ENCODE peak calls at places on chromosomes 5 and 9, in eight cellular contexts. One of them, this sample, is unnamed.

GRCh38 chr5:10535237-10535530 is 28.7 kb upstream of the ANKRD33B start:
- DNase-seq in EH: no peak
- DNase-seq in AG04450: no peak
- DNase-seq in central memory CD4-positive, alpha-beta T cell: no peak
- DNase-seq in NCI-H345: no peak
- DNase-seq in Right ventricle myocardium inferior: no peak
- DNase-seq in right cardiac atrium: no peak
- DNase-seq in HEK293T: no peak
- DNase-seq in this sample: no peak

GRCh38 chr5:148924817-148925216 is 98.4 kb downstream of the ADRB2 start:
- DNase-seq in HEK293T: no peak
- DNase-seq in EH: no peak
- DNase-seq in Right ventricle myocardium inferior: no peak
- DNase-seq in central memory CD4-positive, alpha-beta T cell: no peak
- DNase-seq in AG04450: no peak
- DNase-seq in NCI-H345: no peak
- DNase-seq in right cardiac atrium: peak
- DNase-seq in this sample: no peak

GRCh38 chr9:126652140-126652558 is 38.4 kb downstream of the LMX1B start:
- DNase-seq in central memory CD4-positive, alpha-beta T cell: no peak
- DNase-seq in AG04450: no peak
- DNase-seq in EH: no peak
- DNase-seq in right cardiac atrium: no peak
- DNase-seq in HEK293T: no peak
- DNase-seq in NCI-H345: peak
- DNase-seq in Right ventricle myocardium inferior: no peak
- DNase-seq in this sample: no peak

GRCh38 chr5:144468542-144468941 is 297.9 kb downstream of the KCTD16 start:
- DNase-seq in Right ventricle myocardium inferior: no peak
- DNase-seq in EH: no peak
- DNase-seq in NCI-H345: peak
- DNase-seq in AG04450: no peak
- DNase-seq in right cardiac atrium: no peak
- DNase-seq in central memory CD4-positive, alpha-beta T cell: no peak
- DNase-seq in HEK293T: no peak
- DNase-seq in this sample: no peak

GRCh38 chr9:35746583-35746982 is 2.4 kb downstream of the GBA2 start:
- DNase-seq in HEK293T: no peak
- DNase-seq in EH: peak
- DNase-seq in right cardiac atrium: no peak
- DNase-seq in Right ventricle myocardium inferior: no peak
- DNase-seq in NCI-H345: no peak
- DNase-seq in central memory CD4-positive, alpha-beta T cell: no peak
- DNase-seq in AG04450: no peak
- DNase-seq in this sample: no peak

GRCh38 chr9:15157371-15157770 is 149.6 kb downstream of the TTC39B start:
- DNase-seq in right cardiac atrium: peak
- DNase-seq in Right ventricle myocardium inferior: no peak
- DNase-seq in HEK293T: no peak
- DNase-seq in central memory CD4-positive, alpha-beta T cell: no peak
- DNase-seq in AG04450: no peak
- DNase-seq in EH: peak
- DNase-seq in NCI-H345: no peak
- DNase-seq in this sample: no peak

GRCh38 chr5:86737579-86737978 is 119.8 kb downstream of the COX7C start:
- DNase-seq in NCI-H345: no peak
- DNase-seq in right cardiac atrium: no peak
- DNase-seq in central memory CD4-positive, alpha-beta T cell: no peak
- DNase-seq in AG04450: no peak
- DNase-seq in HEK293T: no peak
- DNase-seq in EH: no peak
- DNase-seq in Right ventricle myocardium inferior: no peak
- DNase-seq in this sample: no peak

GRCh38 chr5:143349127-143349526 is 54.4 kb downstream of the NR3C1 start:
- DNase-seq in right cardiac atrium: no peak
- DNase-seq in EH: peak
- DNase-seq in NCI-H345: no peak
- DNase-seq in central memory CD4-positive, alpha-beta T cell: no peak
- DNase-seq in HEK293T: no peak
- DNase-seq in Right ventricle myocardium inferior: no peak
- DNase-seq in AG04450: no peak
- DNase-seq in this sample: no peak